ENCODE peak calls at places on chromosomes 4 and X, in eight cellular contexts. One of them, this sample, is unnamed.
A peak's percentile ranks its signal among the peaks of the same experiment; 100 is the strongest.

GRCh38 chrX:68929332-68930150 is 100.7 kb downstream of the EFNB1 start:
- DNase-seq in epithelial cell of esophagus: peak; percentile 75
- DNase-seq in T-helper 22 cell: no peak
- DNase-seq in AG08396: peak; percentile 68
- DNase-seq in progenitor cell of endocrine pancreas: no peak
- DNase-seq in tibial artery: no peak
- DNase-seq in naive B cell: no peak
- DNase-seq in effector memory CD8-positive, alpha-beta T cell: no peak
- DNase-seq in this sample: no peak

GRCh38 chr4:70902577-70903281 is 560 bp downstream of the MOB1B start:
- DNase-seq in epithelial cell of esophagus: peak; percentile 30
- DNase-seq in T-helper 22 cell: no peak
- DNase-seq in AG08396: peak; percentile 64
- DNase-seq in progenitor cell of endocrine pancreas: no peak
- DNase-seq in tibial artery: no peak
- DNase-seq in naive B cell: no peak
- DNase-seq in effector memory CD8-positive, alpha-beta T cell: no peak
- DNase-seq in this sample: no peak

GRCh38 chrX:920234-920799 is 289.7 kb downstream of the SHOX start:
- DNase-seq in epithelial cell of esophagus: no peak
- DNase-seq in T-helper 22 cell: no peak
- DNase-seq in AG08396: no peak
- DNase-seq in progenitor cell of endocrine pancreas: no peak
- DNase-seq in tibial artery: no peak
- DNase-seq in naive B cell: no peak
- DNase-seq in effector memory CD8-positive, alpha-beta T cell: no peak
- DNase-seq in this sample: no peak

GRCh38 chr4:168863719-168864632 is 146.1 kb downstream of the CBR4 start:
- DNase-seq in epithelial cell of esophagus: no peak
- DNase-seq in T-helper 22 cell: no peak
- DNase-seq in AG08396: no peak
- DNase-seq in progenitor cell of endocrine pancreas: no peak
- DNase-seq in tibial artery: no peak
- DNase-seq in naive B cell: no peak
- DNase-seq in effector memory CD8-positive, alpha-beta T cell: no peak
- DNase-seq in this sample: no peak

GRCh38 chr4:81565137-81565870 is 93.6 kb upstream of the RASGEF1B start:
- DNase-seq in epithelial cell of esophagus: peak; percentile 16
- DNase-seq in T-helper 22 cell: no peak
- DNase-seq in AG08396: peak; percentile 21
- DNase-seq in progenitor cell of endocrine pancreas: no peak
- DNase-seq in tibial artery: peak; percentile 87
- DNase-seq in naive B cell: no peak
- DNase-seq in effector memory CD8-positive, alpha-beta T cell: no peak
- DNase-seq in this sample: no peak

GRCh38 chrX:129791336-129791735 is 11.6 kb downstream of the SASH3 start:
- DNase-seq in epithelial cell of esophagus: no peak
- DNase-seq in T-helper 22 cell: no peak
- DNase-seq in AG08396: no peak
- DNase-seq in progenitor cell of endocrine pancreas: no peak
- DNase-seq in tibial artery: no peak
- DNase-seq in naive B cell: no peak
- DNase-seq in effector memory CD8-positive, alpha-beta T cell: no peak
- DNase-seq in this sample: no peak

GRCh38 chr4:175424111-175424510 is 388.0 kb downstream of the GPM6A start:
- DNase-seq in epithelial cell of esophagus: no peak
- DNase-seq in T-helper 22 cell: no peak
- DNase-seq in AG08396: no peak
- DNase-seq in progenitor cell of endocrine pancreas: no peak
- DNase-seq in tibial artery: no peak
- DNase-seq in naive B cell: no peak
- DNase-seq in effector memory CD8-positive, alpha-beta T cell: no peak
- DNase-seq in this sample: no peak

GRCh38 chr4:7926822-7927221 is 12.8 kb downstream of the AFAP1 start:
- DNase-seq in epithelial cell of esophagus: no peak
- DNase-seq in T-helper 22 cell: no peak
- DNase-seq in AG08396: no peak
- DNase-seq in progenitor cell of endocrine pancreas: no peak
- DNase-seq in tibial artery: no peak
- DNase-seq in naive B cell: no peak
- DNase-seq in effector memory CD8-positive, alpha-beta T cell: no peak
- DNase-seq in this sample: no peak

GRCh38 chr4:7771056-7771455 is 168.6 kb downstream of the AFAP1 start:
- DNase-seq in epithelial cell of esophagus: no peak
- DNase-seq in T-helper 22 cell: no peak
- DNase-seq in AG08396: no peak
- DNase-seq in progenitor cell of endocrine pancreas: no peak
- DNase-seq in tibial artery: no peak
- DNase-seq in naive B cell: no peak
- DNase-seq in effector memory CD8-positive, alpha-beta T cell: no peak
- DNase-seq in this sample: no peak

GRCh38 chr4:5054532-5054931 is 3.3 kb downstream of the STK32B start:
- DNase-seq in epithelial cell of esophagus: no peak
- DNase-seq in T-helper 22 cell: no peak
- DNase-seq in AG08396: no peak
- DNase-seq in progenitor cell of endocrine pancreas: no peak
- DNase-seq in tibial artery: no peak
- DNase-seq in naive B cell: no peak
- DNase-seq in effector memory CD8-positive, alpha-beta T cell: no peak
- DNase-seq in this sample: no peak

GRCh38 chr4:182014164-182014563 is 229.0 kb upstream of the TENM3 start:
- DNase-seq in epithelial cell of esophagus: no peak
- DNase-seq in T-helper 22 cell: no peak
- DNase-seq in AG08396: no peak
- DNase-seq in progenitor cell of endocrine pancreas: no peak
- DNase-seq in tibial artery: no peak
- DNase-seq in naive B cell: no peak
- DNase-seq in effector memory CD8-positive, alpha-beta T cell: no peak
- DNase-seq in this sample: no peak

GRCh38 chr4:85455942-85456341 is 19.0 kb upstream of the ARHGAP24 start:
- DNase-seq in epithelial cell of esophagus: peak; percentile 73
- DNase-seq in T-helper 22 cell: no peak
- DNase-seq in AG08396: no peak
- DNase-seq in progenitor cell of endocrine pancreas: no peak
- DNase-seq in tibial artery: no peak
- DNase-seq in naive B cell: no peak
- DNase-seq in effector memory CD8-positive, alpha-beta T cell: no peak
- DNase-seq in this sample: no peak

GRCh38 chrX:22095306-22095705 is 63.2 kb downstream of the PHEX start:
- DNase-seq in epithelial cell of esophagus: no peak
- DNase-seq in T-helper 22 cell: no peak
- DNase-seq in AG08396: peak; percentile 10
- DNase-seq in progenitor cell of endocrine pancreas: no peak
- DNase-seq in tibial artery: peak; percentile 57
- DNase-seq in naive B cell: no peak
- DNase-seq in effector memory CD8-positive, alpha-beta T cell: no peak
- DNase-seq in this sample: no peak

GRCh38 chr4:4762909-4763814 is 96.3 kb upstream of the MSX1 start:
- DNase-seq in epithelial cell of esophagus: peak; percentile 37
- DNase-seq in T-helper 22 cell: no peak
- DNase-seq in AG08396: no peak
- DNase-seq in progenitor cell of endocrine pancreas: no peak
- DNase-seq in tibial artery: no peak
- DNase-seq in naive B cell: no peak
- DNase-seq in effector memory CD8-positive, alpha-beta T cell: no peak
- DNase-seq in this sample: no peak

GRCh38 chr4:95417531-95417930 is 131.2 kb downstream of the UNC5C start:
- DNase-seq in epithelial cell of esophagus: peak; percentile 40
- DNase-seq in T-helper 22 cell: no peak
- DNase-seq in AG08396: no peak
- DNase-seq in progenitor cell of endocrine pancreas: no peak
- DNase-seq in tibial artery: no peak
- DNase-seq in naive B cell: no peak
- DNase-seq in effector memory CD8-positive, alpha-beta T cell: no peak
- DNase-seq in this sample: no peak

GRCh38 chr4:35365186-35365585 is 879.1 kb downstream of the ARAP2 start:
- DNase-seq in epithelial cell of esophagus: peak; percentile 5
- DNase-seq in T-helper 22 cell: no peak
- DNase-seq in AG08396: no peak
- DNase-seq in progenitor cell of endocrine pancreas: no peak
- DNase-seq in tibial artery: no peak
- DNase-seq in naive B cell: no peak
- DNase-seq in effector memory CD8-positive, alpha-beta T cell: no peak
- DNase-seq in this sample: no peak

GRCh38 chr4:89422441-89422950 is 114.9 kb upstream of the GPRIN3 start:
- DNase-seq in epithelial cell of esophagus: no peak
- DNase-seq in T-helper 22 cell: no peak
- DNase-seq in AG08396: no peak
- DNase-seq in progenitor cell of endocrine pancreas: no peak
- DNase-seq in tibial artery: no peak
- DNase-seq in naive B cell: no peak
- DNase-seq in effector memory CD8-positive, alpha-beta T cell: no peak
- DNase-seq in this sample: no peak

GRCh38 chr4:140092094-140092820 is 61.7 kb downstream of the MAML3 start:
- DNase-seq in epithelial cell of esophagus: peak; percentile 26
- DNase-seq in T-helper 22 cell: no peak
- DNase-seq in AG08396: peak; percentile 8
- DNase-seq in progenitor cell of endocrine pancreas: no peak
- DNase-seq in tibial artery: peak; percentile 38
- DNase-seq in naive B cell: no peak
- DNase-seq in effector memory CD8-positive, alpha-beta T cell: no peak
- DNase-seq in this sample: no peak

GRCh38 chr4:15778191-15778741 is at the start of gene CD38:
- DNase-seq in epithelial cell of esophagus: no peak
- DNase-seq in T-helper 22 cell: no peak
- DNase-seq in AG08396: peak; percentile 21
- DNase-seq in progenitor cell of endocrine pancreas: no peak
- DNase-seq in tibial artery: peak; percentile 29
- DNase-seq in naive B cell: peak; percentile 58
- DNase-seq in effector memory CD8-positive, alpha-beta T cell: no peak
- DNase-seq in this sample: no peak

This sample was measured in CD8-positive, alpha-beta memory T cell.